ENCODE peak calls at places on chromosomes 12 and 14, in seven cellular contexts. F, M, A, V, W, H and S are unnamed samples.

GRCh38 chr14:74377976-74378690 is 29.9 kb downstream of the VRTN start:
- DNase-seq in V (no peak), F (no peak), W (no peak), H (no peak), A (no peak), M (no peak), S (no peak)

GRCh38 chr12:45886685-45887084 is 103.7 kb downstream of the SCAF11 start:
- DNase-seq in A (no peak), H (no peak), W (no peak), M (no peak), F (no peak), V (no peak), S (no peak)

GRCh38 chr14:34030864-34031263 is 80.0 kb upstream of the EGLN3 start:
- DNase-seq in H (no peak), A (peak; percentile 35), M (peak; percentile 48), F (peak; percentile 89), V (no peak), W (no peak), S (no peak)

GRCh38 chr14:74514471-74514932 is 20.9 kb downstream of the ISCA2 start:
- DNase-seq in H (peak; percentile 28), A (peak; percentile 52), M (no peak), V (no peak), W (peak; percentile 24), F (peak; percentile 66), S (no peak)

GRCh38 chr14:45267084-45267483 is 14.1 kb upstream of the MIS18BP1 start:
- DNase-seq in A (no peak), M (no peak), V (no peak), F (no peak), W (no peak), H (no peak), S (no peak)

GRCh38 chr14:22900088-22900799 is 17.2 kb downstream of the REM2 start:
- DNase-seq in F (peak; percentile 76), W (no peak), V (peak; percentile 36), A (peak; percentile 78), H (peak; percentile 64), M (no peak), S (no peak)

GRCh38 chr12:60402996-60403395 is 807.2 kb downstream of the SLC16A7 start:
- DNase-seq in W (no peak), M (no peak), F (no peak), V (no peak), H (no peak), A (no peak), S (no peak)

GRCh38 chr12:80264891-80265290 is 165.6 kb downstream of the OTOGL start:
- DNase-seq in A (no peak), V (no peak), H (no peak), F (no peak), W (no peak), M (no peak), S (no peak)

GRCh38 chr14:71433303-71433702 is 498.9 kb upstream of the RGS6 start:
- DNase-seq in M (no peak), W (no peak), V (no peak), A (no peak), F (no peak), H (no peak), S (no peak)

GRCh38 chr12:127723236-127723635 is 543.7 kb upstream of the TMEM132C start:
- DNase-seq in M (no peak), A (no peak), F (no peak), V (no peak), W (no peak), H (no peak), S (no peak)

GRCh38 chr12:1398673-1399072 is 195.7 kb downstream of the FBXL14 start:
- DNase-seq in W (no peak), M (no peak), A (peak; percentile 67), F (peak; percentile 45), V (no peak), H (no peak), S (no peak)

GRCh38 chr12:92538970-92539749 is 163.6 kb upstream of the PLEKHG7 start:
- DNase-seq in H (peak; percentile 53), F (peak; percentile 56), A (peak; percentile 80), W (no peak), V (no peak), M (no peak), S (no peak)

GRCh38 chr14:21913759-21914158 is 240.1 kb upstream of the OR4E1 start:
- DNase-seq in M (no peak), F (peak; percentile 28), V (peak; percentile 75), W (peak; percentile 61), H (peak; percentile 39), A (peak; percentile 38), S (no peak)

GRCh38 chr12:131672311-131672940 is 38.5 kb upstream of the SFSWAP start:
- DNase-seq in F (no peak), V (no peak), A (no peak), M (no peak), H (no peak), W (no peak), S (no peak)

GRCh38 chr14:74491952-74492351 is 1.2 kb downstream of the NPC2 start:
- DNase-seq in V (no peak), A (peak; percentile 40), H (peak; percentile 56), W (no peak), M (no peak), F (peak; percentile 66), S (no peak)

GRCh38 chr12:100995771-100996170 is 201.2 kb downstream of the ANO4 start:
- DNase-seq in W (no peak), H (peak; percentile 21), M (no peak), V (no peak), F (no peak), A (no peak), S (no peak)

GRCh38 chr12:104722541-104723534 is 235.3 kb downstream of the SLC41A2 start:
- DNase-seq in M (no peak), V (no peak), A (no peak), H (peak; percentile 33), W (no peak), F (no peak), S (no peak)

GRCh38 chr14:102196008-102196407 is 56.3 kb downstream of the WDR20 start:
- DNase-seq in V (no peak), H (no peak), M (no peak), F (no peak), A (no peak), W (no peak), S (no peak)

GRCh38 chr14:74488788-74489397 is 4.2 kb downstream of the NPC2 start:
- DNase-seq in W (no peak), M (no peak), F (peak; percentile 32), H (no peak), V (no peak), A (peak; percentile 67), S (no peak)

GRCh38 chr12:43292699-43293098 is 259.3 kb downstream of the ADAMTS20 start:
- DNase-seq in H (no peak), F (peak; percentile 29), W (no peak), M (no peak), V (no peak), A (peak; percentile 79), S (no peak)

GRCh38 chr14:77505031-77505430 is 6.4 kb upstream of the ISM2 start:
- DNase-seq in A (no peak), V (no peak), W (no peak), M (no peak), H (no peak), F (no peak), S (no peak)

GRCh38 chr12:100716949-100717732 is 77.4 kb upstream of the ANO4 start:
- DNase-seq in A (no peak), M (no peak), F (peak; percentile 31), H (no peak), V (peak; percentile 46), W (no peak), S (no peak)

GRCh38 chr12:105554223-105554678 is 223.8 kb downstream of the C12orf75 start:
- DNase-seq in W (no peak), A (no peak), V (no peak), F (no peak), M (no peak), H (no peak), S (no peak)

GRCh38 chr12:26809611-26810298 is 23.2 kb downstream of the ITPR2 start:
- DNase-seq in W (no peak), H (no peak), A (no peak), M (no peak), F (no peak), V (no peak), S (no peak)

GRCh38 chr12:114689075-114689994 is 5.4 kb upstream of the TBX3 start:
- DNase-seq in H (no peak), W (no peak), M (no peak), F (no peak), A (no peak), V (no peak), S (no peak)

DNA sequence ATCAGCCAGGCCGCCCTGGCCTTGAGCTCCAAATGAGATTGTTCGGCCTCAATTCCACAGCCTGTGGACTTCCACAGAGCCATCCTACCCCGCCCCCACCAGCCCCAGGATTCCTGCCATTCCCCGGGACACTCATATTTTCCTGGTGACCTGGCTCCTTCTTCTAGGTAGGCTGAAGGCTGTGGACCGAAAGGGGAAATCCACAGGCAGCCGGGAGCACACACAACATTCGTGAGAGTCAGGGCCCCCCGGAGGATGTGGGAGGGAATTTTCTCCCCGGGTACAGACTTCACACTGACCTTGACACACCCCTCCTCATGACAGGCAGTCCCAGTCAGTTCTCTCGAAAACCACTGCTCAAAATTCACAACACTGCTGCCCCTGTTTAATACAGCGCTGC is 39.9 kb downstream of the RIN3 start:
- DNase-seq in F (peak; percentile 43), M (peak; percentile 79), A (peak; percentile 67), H (no peak), W (no peak), V (peak; percentile 29), S (no peak)
- TF ChIP-seq CTCF in F (peak; percentile 29), M (no peak), A (peak; percentile 40), H (no peak), W (no peak), V (no peak), S (no peak)

GRCh38 chr14:40413146-40413545 is 980.9 kb upstream of the FBXO33 start:
- DNase-seq in W (no peak), F (no peak), V (no peak), A (no peak), H (no peak), M (no peak), S (no peak)

GRCh38 chr14:40417777-40418401 is 985.7 kb upstream of the FBXO33 start:
- DNase-seq in H (peak; percentile 9), V (peak; percentile 67), F (no peak), W (no peak), M (no peak), A (no peak), S (no peak)
- TF ChIP-seq CTCF in H (peak; percentile 38), V (peak; percentile 87), F (no peak), W (peak; percentile 49), M (no peak), A (no peak), S (no peak)

GRCh38 chr14:50231475-50232275 is at the start of gene SOS2:
- DNase-seq in V (peak; percentile 84), A (peak; percentile 71), F (peak; percentile 81), H (peak; percentile 93), W (peak; percentile 92), M (peak; percentile 83), S (peak; percentile 55)
- TF ChIP-seq CTCF in V (no peak), A (no peak), F (no peak), H (no peak), W (no peak), M (no peak), S (no peak)

DNA sequence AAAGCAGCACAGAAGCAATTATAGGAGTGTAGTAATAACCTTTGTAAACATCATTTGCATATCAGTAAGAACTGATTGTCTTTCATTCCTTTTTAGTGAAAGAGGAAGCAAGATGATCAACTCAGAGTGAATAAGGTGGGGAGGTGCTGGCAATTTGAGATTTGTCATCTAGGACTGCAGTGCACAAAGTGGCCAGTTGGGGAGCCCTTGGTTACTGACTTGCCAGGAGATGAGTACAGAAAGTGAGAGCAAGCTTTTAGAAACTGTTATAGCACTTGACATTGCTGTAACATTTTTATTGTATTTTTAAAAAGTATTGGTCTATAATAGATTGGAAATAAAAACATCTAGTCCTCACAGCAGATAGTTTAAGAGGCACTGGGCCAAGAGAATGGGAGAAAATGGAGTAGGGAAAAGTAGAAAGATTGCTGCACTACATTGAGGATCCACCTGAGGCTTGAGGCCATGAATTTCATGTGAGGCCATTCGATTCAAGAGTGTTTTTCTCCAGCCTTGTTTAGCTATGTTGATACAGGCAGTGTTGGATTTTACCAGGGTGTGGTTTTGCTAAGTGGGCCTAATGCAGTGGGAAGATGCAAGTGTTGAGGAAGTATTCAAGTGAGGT is 98.2 kb downstream of the SNAPC1 start:
- DNase-seq in M (no peak), F (peak; percentile 42), A (peak; percentile 42), W (peak; percentile 46), V (peak; percentile 68), H (peak; percentile 81), S (no peak)
- TF ChIP-seq CTCF in M (no peak), F (peak; percentile 87), A (peak; percentile 61), W (peak; percentile 57), V (peak; percentile 91), H (peak; percentile 51), S (no peak)